ENCODE peak calls at places on chromosomes 4 and X, in seven cellular contexts. J is neuronal stem cell, K is iris pigment epithelial cell, E is fibroblast of mammary gland, R is Peyer's patch, M is small intestine, G is astrocyte. O is an unnamed sample.
A peak's percentile ranks its signal among the peaks of the same experiment; 100 is the strongest.

GRCh38 chrX:29295987-29296680 is 708.9 kb downstream of the IL1RAPL1 start:
- DNase-seq in J (no peak), K (peak; percentile 50), E (peak; percentile 59), R (no peak), M (no peak), G (peak; percentile 49), O (peak; percentile 20)

GRCh38 chr4:89549907-89550306 is 242.3 kb upstream of the GPRIN3 start:
- DNase-seq in J (no peak), K (peak; percentile 83), E (peak; percentile 85), R (no peak), M (peak; percentile 36), G (no peak), O (peak; percentile 97)

GRCh38 chrX:106415276-106415895 is 196.4 kb upstream of the RADX start:
- DNase-seq in J (peak; percentile 14), K (peak; percentile 39), E (peak; percentile 28), R (no peak), M (peak; percentile 38), G (no peak), O (peak; percentile 4)

GRCh38 chrX:132433001-132433400 is 55.8 kb downstream of the MBNL3 start:
- DNase-seq in J (no peak), K (no peak), E (no peak), R (no peak), M (no peak), G (no peak), O (no peak)

GRCh38 chrX:153925739-153926593 is at the start of gene ARHGAP4:
- DNase-seq in J (no peak), K (no peak), E (no peak), R (peak; percentile 33), M (no peak), G (no peak), O (no peak)

GRCh38 chr4:2261110-2261852 is 628 bp downstream of the MXD4 start:
- DNase-seq in J (peak; percentile 30), K (peak; percentile 51), E (peak; percentile 39), R (peak; percentile 39), M (peak; percentile 55), G (peak; percentile 8), O (peak; percentile 30)

GRCh38 chr4:119087656-119088055 is 48.0 kb upstream of the MYOZ2 start:
- DNase-seq in J (no peak), K (no peak), E (no peak), R (no peak), M (no peak), G (no peak), O (no peak)

GRCh38 chr4:25911356-25911755 is 2.7 kb upstream of the SMIM20 start:
- DNase-seq in J (no peak), K (no peak), E (no peak), R (no peak), M (no peak), G (no peak), O (no peak)

GRCh38 chrX:129833153-129834004 is 10.3 kb downstream of the ZDHHC9 start:
- DNase-seq in J (no peak), K (peak; percentile 78), E (peak; percentile 75), R (no peak), M (no peak), G (peak; percentile 65), O (peak; percentile 58)

GRCh38 chr4:186161138-186161537 is 30.2 kb upstream of the CYP4V2 start:
- DNase-seq in J (no peak), K (no peak), E (no peak), R (no peak), M (peak; percentile 55), G (no peak), O (no peak)

GRCh38 chr4:119664168-119664907 is 35.7 kb upstream of the PDE5A start:
- DNase-seq in J (no peak), K (peak; percentile 54), E (no peak), R (no peak), M (no peak), G (no peak), O (no peak)

GRCh38 chr4:7001271-7001670 is 41.9 kb upstream of the TADA2B start:
- DNase-seq in J (no peak), K (no peak), E (no peak), R (no peak), M (no peak), G (no peak), O (no peak)

GRCh38 chrX:153946910-153947769 is 2.7 kb upstream of the RENBP start:
- DNase-seq in J (peak; percentile 56), K (peak; percentile 75), E (peak; percentile 85), R (peak; percentile 74), M (peak; percentile 75), G (peak; percentile 47), O (peak; percentile 67)

GRCh38 chrX:113950081-113950678 is 633.7 kb upstream of the HTR2C start:
- DNase-seq in J (no peak), K (no peak), E (no peak), R (no peak), M (no peak), G (no peak), O (no peak)

GRCh38 chr4:186149872-186150271 is 41.5 kb upstream of the CYP4V2 start:
- DNase-seq in J (no peak), K (peak; percentile 13), E (peak; percentile 42), R (no peak), M (no peak), G (no peak), O (peak; percentile 21)

GRCh38 chr4:98778206-98778605 is 119.8 kb upstream of the TSPAN5 start:
- DNase-seq in J (no peak), K (peak; percentile 95), E (peak; percentile 91), R (no peak), M (peak; percentile 89), G (peak; percentile 79), O (peak; percentile 98)

GRCh38 chr4:75995727-75996126 is 5.0 kb upstream of the SDAD1 start:
- DNase-seq in J (peak; percentile 23), K (peak; percentile 49), E (peak; percentile 66), R (no peak), M (peak; percentile 63), G (peak; percentile 33), O (peak; percentile 53)

GRCh38 chrX:65601126-65601525 is 66.3 kb upstream of the MSN start:
- DNase-seq in J (no peak), K (no peak), E (no peak), R (no peak), M (no peak), G (no peak), O (no peak)